ENCODE peak calls at places on chromosomes 12 and 14, in six cellular contexts. One of them, this sample, is unnamed.

GRCh38 chr12:77724367-77724957 is 106.2 kb upstream of the NAV3 start:
- DNase-seq in heart left ventricle: no peak
- DNase-seq in ELR: peak; percentile 51
- DNase-seq in T-helper 1 cell: no peak
- DNase-seq in stimulated activated naive B cell treated with anti-CD40 and anti-IgM and Interleukin-4, amounts not matched to agents 10 μg/mL and 1 μg/mL and 100 μg/mL, for 72 hours: no peak
- DNase-seq in sciatic nerve: no peak
- DNase-seq in this sample: peak; percentile 41

GRCh38 chr12:125734137-125734536 is 668.9 kb downstream of the AACS start:
- DNase-seq in stimulated activated naive B cell treated with anti-CD40 and anti-IgM and Interleukin-4, amounts not matched to agents 10 μg/mL and 1 μg/mL and 100 μg/mL, for 72 hours: no peak
- DNase-seq in T-helper 1 cell: no peak
- DNase-seq in ELR: no peak
- DNase-seq in heart left ventricle: no peak
- DNase-seq in sciatic nerve: no peak
- DNase-seq in this sample: no peak

GRCh38 chr12:32034045-32034444 is 72.6 kb upstream of the BICD1 start:
- DNase-seq in ELR: no peak
- DNase-seq in heart left ventricle: no peak
- DNase-seq in sciatic nerve: no peak
- DNase-seq in stimulated activated naive B cell treated with anti-CD40 and anti-IgM and Interleukin-4, amounts not matched to agents 10 μg/mL and 1 μg/mL and 100 μg/mL, for 72 hours: no peak
- DNase-seq in T-helper 1 cell: no peak
- DNase-seq in this sample: peak; percentile 9

GRCh38 chr12:11688831-11689230 is 39.4 kb downstream of the ETV6 start:
- DNase-seq in ELR: no peak
- DNase-seq in heart left ventricle: no peak
- DNase-seq in stimulated activated naive B cell treated with anti-CD40 and anti-IgM and Interleukin-4, amounts not matched to agents 10 μg/mL and 1 μg/mL and 100 μg/mL, for 72 hours: no peak
- DNase-seq in T-helper 1 cell: no peak
- DNase-seq in sciatic nerve: no peak
- DNase-seq in this sample: no peak

GRCh38 chr14:103581206-103581605 is 18.4 kb downstream of the COA8 start:
- DNase-seq in sciatic nerve: no peak
- DNase-seq in stimulated activated naive B cell treated with anti-CD40 and anti-IgM and Interleukin-4, amounts not matched to agents 10 μg/mL and 1 μg/mL and 100 μg/mL, for 72 hours: no peak
- DNase-seq in ELR: no peak
- DNase-seq in heart left ventricle: no peak
- DNase-seq in T-helper 1 cell: no peak
- DNase-seq in this sample: no peak

GRCh38 chr14:65575389-65575788 is 162.9 kb downstream of the FUT8 start:
- DNase-seq in stimulated activated naive B cell treated with anti-CD40 and anti-IgM and Interleukin-4, amounts not matched to agents 10 μg/mL and 1 μg/mL and 100 μg/mL, for 72 hours: no peak
- DNase-seq in heart left ventricle: no peak
- DNase-seq in T-helper 1 cell: no peak
- DNase-seq in sciatic nerve: no peak
- DNase-seq in ELR: no peak
- DNase-seq in this sample: no peak

GRCh38 chr14:54211562-54212308 is 185.1 kb upstream of the CDKN3 start:
- DNase-seq in sciatic nerve: no peak
- DNase-seq in stimulated activated naive B cell treated with anti-CD40 and anti-IgM and Interleukin-4, amounts not matched to agents 10 μg/mL and 1 μg/mL and 100 μg/mL, for 72 hours: no peak
- DNase-seq in heart left ventricle: no peak
- DNase-seq in ELR: peak; percentile 90
- DNase-seq in T-helper 1 cell: no peak
- DNase-seq in this sample: peak; percentile 73

GRCh38 chr12:78403136-78403535 is 461.4 kb upstream of the SYT1 start:
- DNase-seq in stimulated activated naive B cell treated with anti-CD40 and anti-IgM and Interleukin-4, amounts not matched to agents 10 μg/mL and 1 μg/mL and 100 μg/mL, for 72 hours: no peak
- DNase-seq in sciatic nerve: no peak
- DNase-seq in T-helper 1 cell: no peak
- DNase-seq in ELR: peak; percentile 86
- DNase-seq in heart left ventricle: no peak
- DNase-seq in this sample: peak; percentile 43

GRCh38 chr14:63673882-63674497 is 32.3 kb upstream of the WDR89 start:
- DNase-seq in stimulated activated naive B cell treated with anti-CD40 and anti-IgM and Interleukin-4, amounts not matched to agents 10 μg/mL and 1 μg/mL and 100 μg/mL, for 72 hours: no peak
- DNase-seq in ELR: no peak
- DNase-seq in T-helper 1 cell: no peak
- DNase-seq in heart left ventricle: no peak
- DNase-seq in sciatic nerve: no peak
- DNase-seq in this sample: no peak

GRCh38 chr12:67681145-67681778 is 32.7 kb downstream of the DYRK2 start:
- DNase-seq in ELR: peak; percentile 92
- DNase-seq in sciatic nerve: no peak
- DNase-seq in T-helper 1 cell: no peak
- DNase-seq in heart left ventricle: no peak
- DNase-seq in stimulated activated naive B cell treated with anti-CD40 and anti-IgM and Interleukin-4, amounts not matched to agents 10 μg/mL and 1 μg/mL and 100 μg/mL, for 72 hours: no peak
- DNase-seq in this sample: peak; percentile 81

GRCh38 chr12:76878045-76878898 is 547 bp downstream of the CSRP2 start:
- DNase-seq in heart left ventricle: peak; percentile 33
- DNase-seq in stimulated activated naive B cell treated with anti-CD40 and anti-IgM and Interleukin-4, amounts not matched to agents 10 μg/mL and 1 μg/mL and 100 μg/mL, for 72 hours: no peak
- DNase-seq in sciatic nerve: no peak
- DNase-seq in ELR: peak; percentile 58
- DNase-seq in T-helper 1 cell: no peak
- DNase-seq in this sample: peak; percentile 46

GRCh38 chr12:117084405-117085317 is 14.6 kb downstream of the TESC start:
- DNase-seq in heart left ventricle: no peak
- DNase-seq in stimulated activated naive B cell treated with anti-CD40 and anti-IgM and Interleukin-4, amounts not matched to agents 10 μg/mL and 1 μg/mL and 100 μg/mL, for 72 hours: no peak
- DNase-seq in T-helper 1 cell: no peak
- DNase-seq in ELR: no peak
- DNase-seq in sciatic nerve: no peak
- DNase-seq in this sample: no peak

GRCh38 chr14:68713782-68714181 is 79.1 kb downstream of the ZFP36L1 start:
- DNase-seq in ELR: no peak
- DNase-seq in T-helper 1 cell: no peak
- DNase-seq in sciatic nerve: no peak
- DNase-seq in stimulated activated naive B cell treated with anti-CD40 and anti-IgM and Interleukin-4, amounts not matched to agents 10 μg/mL and 1 μg/mL and 100 μg/mL, for 72 hours: no peak
- DNase-seq in heart left ventricle: no peak
- DNase-seq in this sample: no peak

GRCh38 chr14:32939254-32940065 is 781 bp downstream of the NPAS3 start:
- DNase-seq in heart left ventricle: peak; percentile 86
- DNase-seq in stimulated activated naive B cell treated with anti-CD40 and anti-IgM and Interleukin-4, amounts not matched to agents 10 μg/mL and 1 μg/mL and 100 μg/mL, for 72 hours: no peak
- DNase-seq in ELR: peak; percentile 48
- DNase-seq in T-helper 1 cell: no peak
- DNase-seq in sciatic nerve: peak; percentile 88
- DNase-seq in this sample: peak; percentile 93

GRCh38 chr12:30643366-30643765 is 52.3 kb downstream of the IPO8 start:
- DNase-seq in heart left ventricle: no peak
- DNase-seq in ELR: peak; percentile 22
- DNase-seq in stimulated activated naive B cell treated with anti-CD40 and anti-IgM and Interleukin-4, amounts not matched to agents 10 μg/mL and 1 μg/mL and 100 μg/mL, for 72 hours: no peak
- DNase-seq in sciatic nerve: no peak
- DNase-seq in T-helper 1 cell: no peak
- DNase-seq in this sample: peak; percentile 37

GRCh38 chr14:23454445-23454856 is 15.1 kb upstream of the NGDN start:
- DNase-seq in T-helper 1 cell: no peak
- DNase-seq in heart left ventricle: no peak
- DNase-seq in stimulated activated naive B cell treated with anti-CD40 and anti-IgM and Interleukin-4, amounts not matched to agents 10 μg/mL and 1 μg/mL and 100 μg/mL, for 72 hours: no peak
- DNase-seq in sciatic nerve: no peak
- DNase-seq in ELR: no peak
- DNase-seq in this sample: no peak

GRCh38 chr12:90809941-90810340 is 145.0 kb downstream of the CCER1 start:
- DNase-seq in stimulated activated naive B cell treated with anti-CD40 and anti-IgM and Interleukin-4, amounts not matched to agents 10 μg/mL and 1 μg/mL and 100 μg/mL, for 72 hours: no peak
- DNase-seq in sciatic nerve: no peak
- DNase-seq in ELR: no peak
- DNase-seq in T-helper 1 cell: no peak
- DNase-seq in heart left ventricle: no peak
- DNase-seq in this sample: no peak

GRCh38 chr14:68643673-68644072 is 149.2 kb downstream of the ZFP36L1 start:
- DNase-seq in heart left ventricle: no peak
- DNase-seq in sciatic nerve: peak; percentile 25
- DNase-seq in ELR: no peak
- DNase-seq in stimulated activated naive B cell treated with anti-CD40 and anti-IgM and Interleukin-4, amounts not matched to agents 10 μg/mL and 1 μg/mL and 100 μg/mL, for 72 hours: no peak
- DNase-seq in T-helper 1 cell: no peak
- DNase-seq in this sample: no peak

GRCh38 chr12:263574-263973 is 938 bp upstream of the SLC6A13 start:
- DNase-seq in stimulated activated naive B cell treated with anti-CD40 and anti-IgM and Interleukin-4, amounts not matched to agents 10 μg/mL and 1 μg/mL and 100 μg/mL, for 72 hours: no peak
- DNase-seq in T-helper 1 cell: no peak
- DNase-seq in sciatic nerve: no peak
- DNase-seq in heart left ventricle: no peak
- DNase-seq in ELR: peak; percentile 62
- DNase-seq in this sample: peak; percentile 35

GRCh38 chr12:102634216-102634615 is 153.9 kb upstream of the IGF1 start:
- DNase-seq in stimulated activated naive B cell treated with anti-CD40 and anti-IgM and Interleukin-4, amounts not matched to agents 10 μg/mL and 1 μg/mL and 100 μg/mL, for 72 hours: no peak
- DNase-seq in sciatic nerve: no peak
- DNase-seq in T-helper 1 cell: no peak
- DNase-seq in ELR: peak; percentile 47
- DNase-seq in heart left ventricle: no peak
- DNase-seq in this sample: no peak

GRCh38 chr12:11584213-11584855 is 65.1 kb upstream of the ETV6 start:
- DNase-seq in stimulated activated naive B cell treated with anti-CD40 and anti-IgM and Interleukin-4, amounts not matched to agents 10 μg/mL and 1 μg/mL and 100 μg/mL, for 72 hours: no peak
- DNase-seq in ELR: no peak
- DNase-seq in sciatic nerve: no peak
- DNase-seq in heart left ventricle: no peak
- DNase-seq in T-helper 1 cell: no peak
- DNase-seq in this sample: no peak

GRCh38 chr14:104149278-104149595 is 10.8 kb downstream of the KIF26A start:
- DNase-seq in stimulated activated naive B cell treated with anti-CD40 and anti-IgM and Interleukin-4, amounts not matched to agents 10 μg/mL and 1 μg/mL and 100 μg/mL, for 72 hours: no peak
- DNase-seq in T-helper 1 cell: no peak
- DNase-seq in ELR: no peak
- DNase-seq in sciatic nerve: no peak
- DNase-seq in heart left ventricle: peak; percentile 19
- DNase-seq in this sample: no peak

GRCh38 chr14:47186491-47186890 is 488.9 kb downstream of the MDGA2 start:
- DNase-seq in stimulated activated naive B cell treated with anti-CD40 and anti-IgM and Interleukin-4, amounts not matched to agents 10 μg/mL and 1 μg/mL and 100 μg/mL, for 72 hours: no peak
- DNase-seq in ELR: no peak
- DNase-seq in T-helper 1 cell: no peak
- DNase-seq in heart left ventricle: no peak
- DNase-seq in sciatic nerve: no peak
- DNase-seq in this sample: no peak

GRCh38 chr14:99029916-99030305 is 242.1 kb downstream of the BCL11B start:
- DNase-seq in T-helper 1 cell: no peak
- DNase-seq in ELR: no peak
- DNase-seq in heart left ventricle: no peak
- DNase-seq in stimulated activated naive B cell treated with anti-CD40 and anti-IgM and Interleukin-4, amounts not matched to agents 10 μg/mL and 1 μg/mL and 100 μg/mL, for 72 hours: no peak
- DNase-seq in sciatic nerve: no peak
- DNase-seq in this sample: no peak

GRCh38 chr12:24679135-24679534 is 269.8 kb downstream of the BCAT1 start:
- DNase-seq in T-helper 1 cell: no peak
- DNase-seq in heart left ventricle: no peak
- DNase-seq in stimulated activated naive B cell treated with anti-CD40 and anti-IgM and Interleukin-4, amounts not matched to agents 10 μg/mL and 1 μg/mL and 100 μg/mL, for 72 hours: no peak
- DNase-seq in ELR: peak; percentile 13
- DNase-seq in sciatic nerve: no peak
- DNase-seq in this sample: no peak

GRCh38 chr12:86660488-86661171 is 404.4 kb upstream of the MGAT4C start:
- DNase-seq in T-helper 1 cell: no peak
- DNase-seq in sciatic nerve: no peak
- DNase-seq in stimulated activated naive B cell treated with anti-CD40 and anti-IgM and Interleukin-4, amounts not matched to agents 10 μg/mL and 1 μg/mL and 100 μg/mL, for 72 hours: no peak
- DNase-seq in heart left ventricle: no peak
- DNase-seq in ELR: peak; percentile 70
- DNase-seq in this sample: peak; percentile 50

GRCh38 chr14:35576260-35576659 is 42.3 kb downstream of the INSM2 start:
- DNase-seq in stimulated activated naive B cell treated with anti-CD40 and anti-IgM and Interleukin-4, amounts not matched to agents 10 μg/mL and 1 μg/mL and 100 μg/mL, for 72 hours: no peak
- DNase-seq in T-helper 1 cell: no peak
- DNase-seq in heart left ventricle: no peak
- DNase-seq in sciatic nerve: no peak
- DNase-seq in ELR: no peak
- DNase-seq in this sample: no peak

GRCh38 chr14:76763362-76764041 is 2.2 kb downstream of the VASH1 start:
- DNase-seq in stimulated activated naive B cell treated with anti-CD40 and anti-IgM and Interleukin-4, amounts not matched to agents 10 μg/mL and 1 μg/mL and 100 μg/mL, for 72 hours: no peak
- DNase-seq in sciatic nerve: no peak
- DNase-seq in ELR: no peak
- DNase-seq in T-helper 1 cell: no peak
- DNase-seq in heart left ventricle: no peak
- DNase-seq in this sample: no peak

GRCh38 chr12:78887008-78887407 is 22.4 kb downstream of the SYT1 start:
- DNase-seq in sciatic nerve: no peak
- DNase-seq in stimulated activated naive B cell treated with anti-CD40 and anti-IgM and Interleukin-4, amounts not matched to agents 10 μg/mL and 1 μg/mL and 100 μg/mL, for 72 hours: no peak
- DNase-seq in T-helper 1 cell: no peak
- DNase-seq in ELR: peak; percentile 91
- DNase-seq in heart left ventricle: no peak
- DNase-seq in this sample: peak; percentile 79